ENCODE peak calls at places on chromosomes 16 and 17, in six cellular contexts. T, A, L, U, Z and H are unnamed samples.
A peak's percentile ranks its signal among the peaks of the same experiment; 100 is the strongest.

GRCh38 chr16:81738831-81739496 is 40.1 kb upstream of the PLCG2 start:
- DNase-seq in T (no peak), A (no peak), L (no peak), U (no peak), Z (peak; percentile 74), H (no peak)

GRCh38 chr16:29816694-29817441 is 916 bp downstream of the PAGR1 start:
- DNase-seq in T (peak; percentile 78), A (peak; percentile 64), L (no peak), U (peak; percentile 28), Z (no peak), H (no peak)

GRCh38 chr16:11604783-11605563 is 18.3 kb upstream of the LITAF start:
- DNase-seq in T (peak; percentile 94), A (no peak), L (no peak), U (no peak), Z (no peak), H (no peak)

GRCh38 chr17:64063088-64063487 is 42.7 kb upstream of the ICAM2 start:
- DNase-seq in T (no peak), A (no peak), L (no peak), U (no peak), Z (no peak), H (no peak)

GRCh38 chr17:78924481-78925151 is 571 bp downstream of the TIMP2 start:
- DNase-seq in T (peak; percentile 54), A (no peak), L (no peak), U (no peak), Z (no peak), H (no peak)

GRCh38 chr17:13027246-13027645 is 9.4 kb upstream of the ELAC2 start:
- DNase-seq in T (no peak), A (no peak), L (no peak), U (no peak), Z (no peak), H (no peak)

GRCh38 chr17:58332720-58333395 is 4.3 kb upstream of the TSPOAP1 start:
- DNase-seq in T (no peak), A (no peak), L (peak; percentile 52), U (no peak), Z (no peak), H (no peak)

GRCh38 chr17:29245401-29245800 is 1.3 kb upstream of the CRYBA1 start:
- DNase-seq in T (no peak), A (no peak), L (no peak), U (no peak), Z (no peak), H (no peak)

GRCh38 chr17:71163121-71163812 is 957.6 kb upstream of the SOX9 start:
- DNase-seq in T (peak; percentile 72), A (no peak), L (no peak), U (peak; percentile 95), Z (no peak), H (no peak)

GRCh38 chr17:44607836-44608690 is 48.2 kb upstream of the MEIOC start:
- DNase-seq in T (peak; percentile 45), A (no peak), L (no peak), U (peak; percentile 98), Z (no peak), H (no peak)

GRCh38 chr16:88815901-88816589 is 4.3 kb upstream of the APRT start:
- DNase-seq in T (peak; percentile 22), A (peak; percentile 43), L (no peak), U (peak; percentile 39), Z (no peak), H (no peak)